ENCODE peak calls at places on chromosome 5, in six cellular contexts. J is cardiac muscle cell, K is tibial nerve, B is AG09309, E is cardiac fibroblast, Q is brain microvascular endothelial cell. N is an unnamed sample.

GRCh38 chr5:65818592-65818991 is 96.6 kb downstream of the NLN start:
- DNase-seq in E (no peak), Q (no peak), B (no peak), J (no peak), K (no peak), N (no peak)

GRCh38 chr5:6539060-6539459 is 90.4 kb downstream of the UBE2QL1 start:
- DNase-seq in K (no peak), Q (no peak), E (no peak), J (no peak), B (no peak), N (no peak)

GRCh38 chr5:141669519-141669918 is 12.5 kb downstream of the ARAP3 start:
- DNase-seq in Q (no peak), J (no peak), K (no peak), E (no peak), B (no peak), N (no peak)

GRCh38 chr5:157651623-157652376 is 438 bp downstream of the SOX30 start:
- DNase-seq in J (peak), B (no peak), E (peak), Q (peak), K (no peak), N (peak)

GRCh38 chr5:28512648-28513047 is 1474.3 kb upstream of the CDH9 start:
- DNase-seq in E (no peak), K (no peak), Q (no peak), B (no peak), J (peak), N (peak)

GRCh38 chr5:172866802-172867748 is 33.0 kb downstream of the ERGIC1 start:
- DNase-seq in B (no peak), E (no peak), J (no peak), Q (no peak), K (no peak), N (no peak)

GRCh38 chr5:143170104-143170503 is 233.4 kb downstream of the NR3C1 start:
- DNase-seq in B (no peak), J (no peak), Q (no peak), K (no peak), E (no peak), N (no peak)

GRCh38 chr5:175382171-175382570 is 61.8 kb downstream of the DRD1 start:
- DNase-seq in E (no peak), Q (no peak), K (no peak), B (no peak), J (no peak), N (no peak)

GRCh38 chr5:176438959-176439757 is 9.0 kb upstream of the FAF2 start:
- DNase-seq in J (peak), Q (peak), B (peak), E (peak), K (no peak), N (no peak)

GRCh38 chr5:127040779-127041520 is 10.6 kb upstream of the MARCHF3 start:
- DNase-seq in Q (peak), B (no peak), K (no peak), E (peak), J (peak), N (no peak)

GRCh38 chr5:128144491-128144890 is 60.9 kb downstream of the SLC12A2 start:
- DNase-seq in B (no peak), E (peak), K (no peak), J (no peak), Q (peak), N (no peak)

GRCh38 chr5:158573829-158574228 is 525.9 kb downstream of the EBF1 start:
- DNase-seq in B (no peak), E (no peak), J (no peak), Q (no peak), K (no peak), N (no peak)

GRCh38 chr5:121273818-121274433 is 577.8 kb upstream of the FTMT start:
- DNase-seq in Q (peak), J (peak), B (peak), K (no peak), E (peak), N (peak)

GRCh38 chr5:82276800-82277612 is 1.1 kb downstream of the RPS23 start:
- DNase-seq in K (no peak), J (no peak), B (no peak), E (no peak), Q (no peak), N (no peak)

GRCh38 chr5:8729437-8729836 is 816.4 kb downstream of the SEMA5A start:
- DNase-seq in J (peak), K (no peak), B (no peak), E (peak), Q (peak), N (no peak)

GRCh38 chr5:128227984-128228383 is 144.4 kb downstream of the SLC12A2 start:
- DNase-seq in K (no peak), B (peak), J (peak), Q (peak), E (peak), N (peak)

GRCh38 chr5:80191991-80192398 is 63.9 kb downstream of the SERINC5 start:
- DNase-seq in K (no peak), E (no peak), J (no peak), Q (no peak), B (no peak), N (no peak)

GRCh38 chr5:126171916-126172315 is 251.3 kb upstream of the GRAMD2B start:
- DNase-seq in E (no peak), J (no peak), B (no peak), K (no peak), Q (no peak), N (no peak)

GRCh38 chr5:69493235-69493925 is 790 bp downstream of the OCLN start:
- DNase-seq in K (no peak), Q (no peak), B (no peak), E (no peak), J (peak), N (no peak)

GRCh38 chr5:126054593-126055347 is 368.4 kb upstream of the GRAMD2B start:
- DNase-seq in B (no peak), J (no peak), K (no peak), Q (no peak), E (no peak), N (no peak)

GRCh38 chr5:36079200-36079761 is 12.6 kb upstream of the UGT3A2 start:
- DNase-seq in E (peak), J (peak), Q (peak), K (peak), B (no peak), N (no peak)

GRCh38 chr5:93281980-93282772 is 298.8 kb downstream of the NR2F1-AS1 start:
- DNase-seq in K (peak), E (no peak), B (no peak), J (no peak), Q (no peak), N (no peak)

GRCh38 chr5:100706796-100707195 is 171.6 kb downstream of the FAM174A start:
- DNase-seq in B (no peak), E (peak), Q (no peak), J (peak), K (no peak), N (no peak)

GRCh38 chr5:5424736-5425135 is 2.3 kb downstream of the ICE1 start:
- DNase-seq in J (no peak), Q (no peak), K (no peak), E (peak), B (no peak), N (no peak)

GRCh38 chr5:113057437-113058052 is 80.9 kb downstream of the DCP2 start:
- DNase-seq in B (no peak), Q (no peak), J (no peak), E (no peak), K (no peak), N (no peak)

DNA sequence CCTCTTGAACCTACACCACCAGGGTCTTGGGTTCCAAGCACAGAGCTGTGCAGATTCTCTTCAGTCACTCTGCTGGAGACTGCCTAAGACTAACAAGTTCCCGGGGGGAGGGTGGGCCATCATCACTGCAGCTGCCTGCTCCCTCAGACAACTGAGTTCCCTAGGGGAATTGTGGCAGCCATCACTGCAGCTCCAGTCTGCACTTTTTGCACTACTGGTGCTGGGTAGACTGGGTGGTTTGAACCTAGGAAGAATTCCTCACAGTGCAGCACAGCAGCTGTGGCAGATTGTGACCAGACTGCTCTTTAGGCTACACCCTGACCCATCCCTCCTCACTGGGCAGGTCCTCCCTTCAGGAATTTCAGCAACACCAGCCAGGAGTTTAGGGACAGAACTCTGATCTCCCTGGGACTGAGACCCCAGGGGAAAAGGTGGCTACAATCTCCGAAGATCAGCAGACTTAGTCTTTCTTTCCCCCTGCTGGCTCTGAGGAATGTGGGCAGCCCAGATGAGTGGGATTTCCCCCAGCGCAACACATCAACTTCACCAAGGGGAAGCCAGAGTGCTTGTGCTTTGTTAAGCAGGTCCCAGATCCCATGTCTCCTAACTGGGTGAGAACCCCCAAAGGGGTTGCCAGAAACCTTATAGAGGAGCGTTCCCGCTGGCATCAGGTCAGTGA is 30.9 kb upstream of the RGMB start:
- DNase-seq in Q (no peak), B (no peak), K (no peak), E (no peak), J (no peak), N (no peak)
- H3K4me3 ChIP-seq in Q (no peak), B (no peak), K (no peak), E (no peak), J (no peak), N (no peak)

GRCh38 chr5:56269216-56269927 is 36.2 kb upstream of the ANKRD55 start:
- DNase-seq in Q (peak), J (peak), E (peak), B (no peak), K (peak), N (no peak)
- TF ChIP-seq CTCF in Q (peak), J (peak), E (peak), B (peak), K (peak), N (peak)

DNA sequence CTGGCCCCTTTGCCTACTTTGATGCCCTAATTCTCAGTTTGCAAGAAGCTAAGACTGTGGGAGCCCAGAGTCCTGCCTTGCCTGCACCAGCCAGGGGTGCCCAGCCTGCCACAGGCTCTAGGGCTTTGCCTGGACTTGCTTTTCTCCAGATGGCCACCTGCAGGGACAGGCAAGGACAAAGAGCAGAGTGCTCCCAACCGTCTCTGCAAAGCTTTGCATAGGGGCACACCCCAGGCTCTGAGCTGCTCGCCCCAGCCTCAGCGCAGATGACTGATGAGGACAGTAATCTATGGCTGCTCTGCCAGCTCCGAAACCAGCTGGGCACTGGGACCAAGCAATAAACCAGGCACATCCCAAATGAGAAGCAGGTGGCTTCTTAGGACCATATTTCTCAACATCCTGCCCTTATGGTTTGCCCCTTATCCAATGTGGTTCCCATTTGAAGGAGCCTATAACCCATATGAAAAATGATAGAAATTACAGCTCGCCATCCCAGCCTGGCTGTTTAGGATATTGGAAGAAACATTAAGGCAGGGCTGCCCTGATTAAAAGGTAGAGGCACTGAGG is 25.4 kb upstream of the TCF7 start:
- DNase-seq in K (no peak), J (no peak), Q (no peak), E (no peak), B (no peak), N (no peak)
- H3K4me3 ChIP-seq in K (no peak), J (no peak), Q (no peak), E (no peak), B (no peak), N (no peak)

GRCh38 chr5:123120197-123120596 is 31.2 kb downstream of the PRDM6 start:
- DNase-seq in K (no peak), Q (no peak), B (no peak), J (peak), E (peak), N (no peak)
- TF ChIP-seq CTCF in K (no peak), Q (peak), B (peak), J (peak), E (peak), N (peak)

DNA sequence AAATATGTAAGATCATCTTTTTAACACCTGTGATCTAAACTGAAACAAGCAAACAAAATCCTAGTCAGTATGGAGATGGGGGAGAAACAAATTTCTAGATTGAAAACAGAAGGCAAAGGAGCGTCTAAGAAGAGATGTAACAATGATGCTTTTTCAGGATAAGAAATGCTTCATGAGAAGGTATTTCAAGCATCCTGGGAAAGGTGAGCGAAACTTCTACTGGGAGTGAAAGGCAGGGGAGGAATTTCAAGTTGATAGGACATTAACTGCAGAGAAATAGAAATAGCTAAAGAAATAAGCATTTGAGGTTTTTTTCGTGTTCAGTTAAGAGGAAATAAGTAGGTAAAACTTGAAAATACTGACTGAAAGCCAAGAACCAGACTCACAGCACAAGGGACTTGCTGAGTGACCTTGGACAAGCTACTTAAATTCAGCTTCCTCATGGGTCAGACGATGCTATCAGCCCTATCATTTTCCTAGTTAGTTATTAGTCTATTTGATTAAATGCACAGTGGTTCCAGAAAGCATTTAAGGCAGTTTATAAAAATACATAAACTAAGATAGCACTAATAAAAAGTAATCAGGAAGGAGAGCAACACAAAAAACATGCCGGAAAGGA is 406.3 kb downstream of the PDE4D start:
- DNase-seq in Q (no peak), K (no peak), J (no peak), B (no peak), E (no peak), N (no peak)
- H3K4me3 ChIP-seq in Q (no peak), K (no peak), J (no peak), B (no peak), E (no peak), N (no peak)

DNA sequence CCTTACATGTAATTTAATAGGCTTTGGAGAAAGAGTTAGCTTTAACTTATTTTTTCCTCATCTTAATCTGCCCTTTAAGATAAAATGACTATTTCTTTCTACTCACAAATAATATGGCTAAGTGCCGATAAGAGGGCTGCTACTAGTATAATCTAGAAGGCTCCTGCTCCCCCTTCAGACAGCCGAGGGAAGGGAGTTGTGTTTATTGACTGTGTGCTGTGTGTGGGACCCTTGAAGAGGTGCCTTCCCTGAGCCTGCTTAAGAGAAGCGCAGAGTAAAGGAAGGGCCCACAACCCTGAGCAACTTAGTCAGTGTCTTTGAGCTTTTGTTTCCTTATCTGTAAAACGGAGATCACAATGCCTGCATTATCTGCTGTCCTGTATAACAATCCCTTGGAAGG is 28.1 kb upstream of the CKMT2 start:
- DNase-seq in B (no peak), K (no peak), J (no peak), Q (no peak), E (no peak), N (no peak)
- TF ChIP-seq CTCF in B (no peak), K (no peak), J (peak), Q (peak), E (no peak), N (no peak)

N was measured in retinal pigment epithelial cell.